ENCODE peak calls at places on chromosome 20, in five cellular contexts. K is EL; S is activated naive CD8-positive, alpha-beta T cell treated with anti-CD3 and anti-CD28 coated beads for 36 hours; V is T1000; Y is HFF-Myc. R is an unnamed sample.

GRCh38 chr20:48826883-48827771 is 672 bp downstream of the PREX1 start:
- DNase-seq in K (peak; percentile 45), Y (no peak), S (peak; percentile 55), V (peak; percentile 31), R (no peak)

GRCh38 chr20:38181207-38181693 is 16.2 kb upstream of the TGM2 start:
- DNase-seq in Y (no peak), S (no peak), V (peak; percentile 22), K (peak; percentile 57), R (no peak)

GRCh38 chr20:40160151-40160550 is 528.9 kb downstream of the MAFB start:
- DNase-seq in Y (peak; percentile 15), V (peak; percentile 18), S (peak; percentile 10), K (peak; percentile 43), R (peak; percentile 25)

GRCh38 chr20:47524385-47524784 is 22.7 kb downstream of the NCOA3 start:
- DNase-seq in K (no peak), V (no peak), Y (no peak), S (no peak), R (no peak)

GRCh38 chr20:49543071-49543857 is 24.7 kb downstream of the PTGIS start:
- DNase-seq in Y (no peak), V (no peak), K (no peak), S (no peak), R (no peak)

GRCh38 chr20:8155848-8156602 is 24.0 kb downstream of the PLCB1 start:
- DNase-seq in V (no peak), S (no peak), Y (no peak), K (no peak), R (peak; percentile 38)

GRCh38 chr20:59019217-59019616 is at the start of gene TUBB1:
- DNase-seq in S (no peak), K (no peak), V (no peak), Y (no peak), R (no peak)

GRCh38 chr20:44207066-44207723 is 3.4 kb downstream of the OSER1 start:
- DNase-seq in V (no peak), Y (no peak), K (no peak), S (no peak), R (no peak)

GRCh38 chr20:54148947-54149764 is 24.6 kb downstream of the CYP24A1 start:
- DNase-seq in V (no peak), K (no peak), S (no peak), Y (no peak), R (peak; percentile 100)

GRCh38 chr20:52102559-52102958 is 89.0 kb downstream of the ZFP64 start:
- DNase-seq in V (no peak), Y (no peak), K (no peak), S (no peak), R (no peak)

GRCh38 chr20:56955673-56956072 is 310.8 kb downstream of the BMP7 start:
- DNase-seq in V (no peak), K (no peak), Y (no peak), S (no peak), R (no peak)

GRCh38 chr20:18090044-18090443 is 32.3 kb upstream of the OVOL2 start:
- DNase-seq in S (no peak), K (no peak), Y (no peak), V (no peak), R (no peak)

GRCh38 chr20:955111-955510 is 39.0 kb upstream of the ANGPT4 start:
- DNase-seq in Y (no peak), V (no peak), K (no peak), S (no peak), R (no peak)

GRCh38 chr20:23335521-23335920 is 15.1 kb upstream of the NXT1 start:
- DNase-seq in S (no peak), K (no peak), Y (no peak), V (no peak), R (no peak)

GRCh38 chr20:1382670-1383069 is 10.2 kb downstream of the FKBP1A start:
- DNase-seq in V (no peak), S (no peak), K (no peak), Y (no peak), R (no peak)

GRCh38 chr20:4401601-4402000 is 320.1 kb upstream of the PRND start:
- DNase-seq in S (no peak), Y (no peak), V (no peak), K (no peak), R (no peak)

GRCh38 chr20:51121901-51122412 is 99.0 kb upstream of the KCNG1 start:
- DNase-seq in V (no peak), S (no peak), K (peak; percentile 67), Y (no peak), R (no peak)

GRCh38 chr20:49608752-49609670 is 41.1 kb upstream of the PTGIS start:
- DNase-seq in V (peak; percentile 56), K (peak; percentile 43), Y (no peak), S (peak; percentile 72), R (peak; percentile 67)

GRCh38 chr20:64161595-64162238 is 2.5 kb upstream of the MYT1 start:
- DNase-seq in V (no peak), K (peak; percentile 10), Y (peak; percentile 9), S (peak; percentile 40), R (peak; percentile 19)

GRCh38 chr20:53869466-53870258 is 200.7 kb downstream of the BCAS1 start:
- DNase-seq in S (peak; percentile 77), V (peak; percentile 36), K (peak; percentile 71), Y (no peak), R (peak; percentile 76)

GRCh38 chr20:32040142-32040953 is 11.7 kb upstream of the HCK start:
- DNase-seq in S (no peak), K (no peak), V (no peak), Y (no peak), R (no peak)

GRCh38 chr20:50244352-50245149 is 53.9 kb downstream of the CEBPB start:
- DNase-seq in S (no peak), K (no peak), V (no peak), Y (no peak), R (peak; percentile 60)

GRCh38 chr20:3732327-3733118 is at the start of gene HSPA12B:
- DNase-seq in K (no peak), V (no peak), S (no peak), Y (no peak), R (no peak)

GRCh38 chr20:62539208-62539607 is 63.4 kb upstream of the GATA5 start:
- DNase-seq in K (no peak), V (no peak), Y (no peak), S (no peak), R (no peak)

GRCh38 chr20:4431446-4431845 is 290.3 kb upstream of the PRND start:
- DNase-seq in Y (no peak), K (no peak), V (no peak), S (no peak), R (no peak)

GRCh38 chr20:59403261-59403961 is 103.0 kb downstream of the EDN3 start:
- DNase-seq in V (no peak), K (peak; percentile 16), Y (no peak), S (peak; percentile 80), R (peak; percentile 31)

GRCh38 chr20:6819599-6819998 is 52.1 kb downstream of the BMP2 start:
- DNase-seq in V (no peak), Y (no peak), S (no peak), K (no peak), R (no peak)

GRCh38 chr20:10578607-10579006 is 95.2 kb downstream of the JAG1 start:
- DNase-seq in V (no peak), S (no peak), Y (no peak), K (peak; percentile 78), R (peak; percentile 83)

GRCh38 chr20:59253779-59254319 is 46.6 kb upstream of the EDN3 start:
- DNase-seq in Y (no peak), K (no peak), V (no peak), S (peak; percentile 46), R (no peak)

GRCh38 chr20:49887251-49887827 is 28.0 kb downstream of the SPATA2 start:
- DNase-seq in Y (peak; percentile 67), S (no peak), V (no peak), K (peak; percentile 56), R (no peak)

GRCh38 chr20:25453035-25453810 is 45.8 kb downstream of the GINS1 start:
- DNase-seq in S (no peak), Y (peak; percentile 11), K (peak; percentile 49), V (peak; percentile 3), R (no peak)

GRCh38 chr20:63518946-63519764 is 1.4 kb upstream of the PPDPF start:
- DNase-seq in S (no peak), K (no peak), Y (no peak), V (no peak), R (no peak)

GRCh38 chr20:25580711-25581110 is 4.6 kb downstream of the NINL start:
- DNase-seq in V (no peak), S (no peak), Y (no peak), K (no peak), R (no peak)

GRCh38 chr20:61260905-61261304 is 8.8 kb downstream of the CDH4 start:
- DNase-seq in Y (no peak), V (no peak), K (no peak), S (no peak), R (no peak)

GRCh38 chr20:31587545-31588389 is 17.3 kb upstream of the ID1 start:
- DNase-seq in S (no peak), V (no peak), Y (no peak), K (peak; percentile 46), R (peak; percentile 45)

GRCh38 chr20:33249456-33249855 is 13.7 kb downstream of the BPIFA1 start:
- DNase-seq in Y (no peak), V (no peak), S (no peak), K (no peak), R (no peak)

GRCh38 chr20:3728876-3729275 is 3.6 kb upstream of the HSPA12B start:
- DNase-seq in S (no peak), Y (no peak), K (no peak), V (no peak), R (no peak)

GRCh38 chr20:10492065-10492464 is 57.0 kb downstream of the SLX4IP start:
- DNase-seq in K (peak; percentile 45), S (no peak), Y (no peak), V (no peak), R (no peak)

GRCh38 chr20:4119854-4120209 is 104.5 kb upstream of the RNF24 start:
- DNase-seq in V (no peak), S (no peak), Y (no peak), K (no peak), R (no peak)

R was measured in PC-9.